ENCODE peak calls at places on chromosomes 12 and 14, in eight cellular contexts. O, B, L, Z, Y, R, J and C are unnamed samples.

GRCh38 chr12:127773520-127773919 is 493.4 kb upstream of the TMEM132C start:
- DNase-seq in O (no peak), B (no peak), L (no peak), Z (no peak), Y (no peak), R (no peak), J (peak; percentile 1), C (no peak)

GRCh38 chr12:120774169-120774916 is 48.7 kb downstream of the ACADS start:
- DNase-seq in O (no peak), B (no peak), L (no peak), Z (no peak), Y (no peak), R (no peak), J (no peak), C (no peak)

GRCh38 chr12:2682301-2683282 is 112.2 kb upstream of the FKBP4 start:
- DNase-seq in O (peak; percentile 4), B (no peak), L (no peak), Z (no peak), Y (no peak), R (peak; percentile 20), J (peak; percentile 17), C (peak; percentile 42)

GRCh38 chr12:6963016-6963731 is 7.3 kb downstream of the PHB2 start:
- DNase-seq in O (peak; percentile 95), B (peak; percentile 95), L (peak; percentile 18), Z (no peak), Y (no peak), R (no peak), J (no peak), C (no peak)

GRCh38 chr12:106149096-106149784 is 10.5 kb upstream of the NUAK1 start:
- DNase-seq in O (peak; percentile 57), B (no peak), L (no peak), Z (no peak), Y (no peak), R (no peak), J (peak; percentile 25), C (peak; percentile 49)

GRCh38 chr14:43132441-43132840 is 1374.6 kb downstream of the FSCB start:
- DNase-seq in O (no peak), B (no peak), L (no peak), Z (no peak), Y (no peak), R (no peak), J (no peak), C (no peak)

GRCh38 chr14:90408713-90409112 is 11.9 kb downstream of the CALM1 start:
- DNase-seq in O (no peak), B (no peak), L (no peak), Z (no peak), Y (no peak), R (no peak), J (no peak), C (peak; percentile 41)

GRCh38 chr14:51219473-51220448 is 20.3 kb upstream of the TMX1 start:
- DNase-seq in O (peak; percentile 52), B (no peak), L (no peak), Z (no peak), Y (no peak), R (peak; percentile 16), J (peak; percentile 22), C (peak; percentile 66)

GRCh38 chr14:103676881-103677675 is 38.2 kb downstream of the XRCC3 start:
- DNase-seq in O (no peak), B (no peak), L (no peak), Z (no peak), Y (no peak), R (no peak), J (no peak), C (no peak)

GRCh38 chr14:33369972-33370371 is 431.3 kb downstream of the NPAS3 start:
- DNase-seq in O (no peak), B (no peak), L (no peak), Z (no peak), Y (no peak), R (no peak), J (no peak), C (no peak)

GRCh38 chr14:55094630-55095157 is 34.4 kb upstream of the LGALS3 start:
- DNase-seq in O (peak; percentile 84), B (no peak), L (no peak), Z (no peak), Y (no peak), R (peak; percentile 67), J (no peak), C (no peak)

GRCh38 chr12:27709932-27710591 is 570 bp upstream of the MRPS35 start:
- DNase-seq in O (peak; percentile 50), B (no peak), L (no peak), Z (no peak), Y (no peak), R (peak; percentile 50), J (no peak), C (peak; percentile 69)

GRCh38 chr14:76564471-76565119 is 188.7 kb downstream of the ESRRB start:
- DNase-seq in O (peak; percentile 18), B (no peak), L (no peak), Z (no peak), Y (no peak), R (no peak), J (peak; percentile 18), C (no peak)

GRCh38 chr12:11705010-11705409 is 55.5 kb downstream of the ETV6 start:
- DNase-seq in O (peak; percentile 95), B (no peak), L (no peak), Z (no peak), Y (peak; percentile 92), R (peak; percentile 96), J (no peak), C (peak; percentile 92)

GRCh38 chr14:69014829-69015259 is 35.7 kb upstream of the ACTN1 start:
- DNase-seq in O (peak; percentile 48), B (no peak), L (no peak), Z (no peak), Y (no peak), R (peak; percentile 64), J (no peak), C (no peak)

GRCh38 chr12:93880853-93881522 is 203.8 kb downstream of the CRADD start:
- DNase-seq in O (no peak), B (no peak), L (no peak), Z (no peak), Y (no peak), R (no peak), J (no peak), C (no peak)

GRCh38 chr12:125245601-125246345 is 180.5 kb downstream of the AACS start:
- DNase-seq in O (no peak), B (no peak), L (no peak), Z (no peak), Y (no peak), R (no peak), J (no peak), C (no peak)

GRCh38 chr12:13044002-13044858 is at the start of gene FAM234B:
- DNase-seq in O (peak; percentile 87), B (peak; percentile 76), L (peak; percentile 80), Z (no peak), Y (no peak), R (peak; percentile 44), J (peak; percentile 72), C (peak; percentile 73)

GRCh38 chr12:13046914-13047472 is 2.8 kb downstream of the FAM234B start:
- DNase-seq in O (no peak), B (no peak), L (no peak), Z (no peak), Y (no peak), R (no peak), J (no peak), C (no peak)

GRCh38 chr12:13045816-13046215 is 1.6 kb downstream of the FAM234B start:
- DNase-seq in O (no peak), B (no peak), L (no peak), Z (no peak), Y (no peak), R (no peak), J (no peak), C (no peak)

GRCh38 chr12:13042666-13043230 is 1.4 kb upstream of the FAM234B start:
- DNase-seq in O (no peak), B (no peak), L (no peak), Z (no peak), Y (no peak), R (no peak), J (no peak), C (no peak)

GRCh38 chr12:13044859-13045384 is 741 bp downstream of the FAM234B start:
- DNase-seq in O (peak; percentile 19), B (no peak), L (no peak), Z (no peak), Y (no peak), R (peak; percentile 2), J (no peak), C (no peak)
- H3K4me3 ChIP-seq in O (peak overlapping the region; percentile 85), B (peak overlapping the region; percentile 100), L (peak overlapping the region; percentile 92), Z (peak overlapping the region; percentile 91), Y (peak overlapping the region; percentile 98), R (peak overlapping the region; percentile 88), J (peak overlapping the region; percentile 87), C (peak overlapping the region; percentile 95)

GRCh38 chr14:94374749-94375148 is 13.7 kb downstream of the SERPINA1 start:
- DNase-seq in O (no peak), B (no peak), L (no peak), Z (no peak), Y (no peak), R (no peak), J (no peak), C (no peak)

GRCh38 chr14:94373708-94374107 is 14.7 kb downstream of the SERPINA1 start:
- DNase-seq in O (peak; percentile 97), B (no peak), L (peak; percentile 44), Z (no peak), Y (peak; percentile 96), R (peak; percentile 99), J (no peak), C (peak; percentile 98)

GRCh38 chr14:94370524-94370910 is 17.9 kb downstream of the SERPINA1 start:
- DNase-seq in O (no peak), B (no peak), L (peak; percentile 5), Z (no peak), Y (no peak), R (no peak), J (no peak), C (no peak)

GRCh38 chr14:94368956-94369355 is 19.4 kb downstream of the SERPINA1 start:
- DNase-seq in O (no peak), B (no peak), L (peak; percentile 7), Z (no peak), Y (no peak), R (no peak), J (no peak), C (no peak)

GRCh38 chr14:94372021-94372605 is 16.3 kb downstream of the SERPINA1 start:
- DNase-seq in O (no peak), B (peak; percentile 5), L (no peak), Z (no peak), Y (no peak), R (no peak), J (peak; percentile 4), C (no peak)
- TF ChIP-seq CTCF in O (no peak), B (no peak), L (no peak), Z (no peak), Y (no peak), R (no peak), J (peak; percentile 33), C (no peak)

DNA sequence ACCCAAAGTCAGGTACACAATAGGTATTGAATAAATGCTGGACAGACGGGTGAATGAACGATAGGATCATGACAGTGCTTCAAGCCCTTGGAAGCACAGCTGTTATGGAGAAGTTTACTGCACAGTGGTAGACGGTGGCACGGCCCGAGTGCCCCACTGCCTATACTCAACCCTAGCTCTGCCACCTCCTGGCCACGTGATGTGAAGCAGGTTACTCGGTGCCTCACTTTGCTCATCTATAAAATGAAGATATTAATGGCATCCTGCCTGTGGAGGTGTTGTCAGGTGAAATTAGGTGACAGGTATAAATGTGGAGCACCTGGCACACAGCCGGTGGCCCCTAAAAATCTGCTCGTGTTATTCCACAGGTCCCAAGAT is 5.8 kb downstream of the ASB2 start:
- DNase-seq in O (peak; percentile 46), B (peak; percentile 60), L (no peak), Z (no peak), Y (no peak), R (no peak), J (no peak), C (peak; percentile 21)
- H3K4me3 ChIP-seq in O (no peak overlapping the region), B (peak overlapping the region; percentile 38), L (peak overlapping the region; percentile 26), Z (peak overlapping the region; percentile 30), Y (peak overlapping the region; percentile 9), R (no peak overlapping the region), J (no peak overlapping the region), C (no peak overlapping the region)

GRCh38 chr14:71720978-71721624 is 211.1 kb upstream of the RGS6 start:
- DNase-seq in O (peak; percentile 97), B (no peak), L (no peak), Z (no peak), Y (peak; percentile 5), R (peak; percentile 71), J (peak; percentile 71), C (peak; percentile 90)
- TF ChIP-seq CTCF in O (peak; percentile 75), B (no peak), L (peak; percentile 44), Z (peak; percentile 40), Y (peak; percentile 52), R (peak; percentile 64), J (peak; percentile 55), C (peak; percentile 80)